ENCODE peak calls at places on chromosomes 16 and 17, in four cellular contexts. One of them, this sample, is unnamed.

GRCh38 chr17:72715906-72716572 is 376.4 kb downstream of the SLC39A11 start:
- DNase-seq in A549: peak; percentile 97
- DNase-seq in K562: no peak
- DNase-seq in HepG2: peak; percentile 94
- DNase-seq in this sample: no peak

GRCh38 chr17:31467502-31468256 is 76.2 kb downstream of the RAB11FIP4 start:
- DNase-seq in A549: no peak
- DNase-seq in K562: no peak
- DNase-seq in HepG2: peak; percentile 91
- DNase-seq in this sample: no peak

GRCh38 chr17:8532021-8532420 is 96.3 kb downstream of the NDEL1 start:
- DNase-seq in A549: peak; percentile 70
- DNase-seq in K562: peak; percentile 62
- DNase-seq in HepG2: peak; percentile 89
- DNase-seq in this sample: no peak

GRCh38 chr17:1977583-1978395 is 47.3 kb downstream of the RTN4RL1 start:
- DNase-seq in A549: no peak
- DNase-seq in K562: no peak
- DNase-seq in HepG2: no peak
- DNase-seq in this sample: peak; percentile 81

GRCh38 chr16:89573826-89574680 is 1.5 kb upstream of the CPNE7 start:
- DNase-seq in A549: no peak
- DNase-seq in K562: no peak
- DNase-seq in HepG2: no peak
- DNase-seq in this sample: no peak

GRCh38 chr16:11781773-11782172 is 15.3 kb downstream of the ZC3H7A start:
- DNase-seq in A549: no peak
- DNase-seq in K562: no peak
- DNase-seq in HepG2: no peak
- DNase-seq in this sample: no peak

GRCh38 chr17:32490101-32490482 is 3.3 kb downstream of the CDK5R1 start:
- DNase-seq in A549: no peak
- DNase-seq in K562: no peak
- DNase-seq in HepG2: no peak
- DNase-seq in this sample: no peak

GRCh38 chr17:58391302-58391984 is 25.9 kb downstream of the RNF43 start:
- DNase-seq in A549: peak; percentile 96
- DNase-seq in K562: peak; percentile 34
- DNase-seq in HepG2: peak; percentile 100
- DNase-seq in this sample: no peak

GRCh38 chr17:77141846-77142449 is 1.2 kb downstream of the SEC14L1 start:
- DNase-seq in A549: no peak
- DNase-seq in K562: no peak
- DNase-seq in HepG2: no peak
- DNase-seq in this sample: no peak

GRCh38 chr17:43945074-43945824 is 3.0 kb upstream of the PPY start:
- DNase-seq in A549: no peak
- DNase-seq in K562: no peak
- DNase-seq in HepG2: no peak
- DNase-seq in this sample: no peak

GRCh38 chr17:2965621-2966275 is 97.7 kb downstream of the OR1D5 start:
- DNase-seq in A549: peak; percentile 89
- DNase-seq in K562: no peak
- DNase-seq in HepG2: no peak
- DNase-seq in this sample: no peak

GRCh38 chr17:21573961-21574610 is 118.2 kb upstream of the KCNJ18 start:
- DNase-seq in A549: no peak
- DNase-seq in K562: no peak
- DNase-seq in HepG2: no peak
- DNase-seq in this sample: no peak

GRCh38 chr17:34979650-34980352 is 511 bp upstream of the LIG3 start:
- DNase-seq in A549: no peak
- DNase-seq in K562: no peak
- DNase-seq in HepG2: peak; percentile 15
- DNase-seq in this sample: no peak

GRCh38 chr16:29678691-29679267 is at the start of gene QPRT:
- DNase-seq in A549: peak; percentile 21
- DNase-seq in K562: peak; percentile 86
- DNase-seq in HepG2: peak; percentile 85
- DNase-seq in this sample: peak; percentile 84

GRCh38 chr17:4073983-4074830 is 68.6 kb downstream of the ZZEF1 start:
- DNase-seq in A549: no peak
- DNase-seq in K562: no peak
- DNase-seq in HepG2: no peak
- DNase-seq in this sample: no peak

GRCh38 chr16:4679156-4679853 is 14.1 kb upstream of the NUDT16L1 start:
- DNase-seq in A549: no peak
- DNase-seq in K562: no peak
- DNase-seq in HepG2: peak; percentile 18
- DNase-seq in this sample: no peak

GRCh38 chr16:85422374-85423185 is 190.5 kb upstream of the GSE1 start:
- DNase-seq in A549: peak; percentile 65
- DNase-seq in K562: peak; percentile 81
- DNase-seq in HepG2: peak; percentile 92
- DNase-seq in this sample: peak; percentile 64

GRCh38 chr17:29190039-29190438 is 9.8 kb upstream of the MYO18A start:
- DNase-seq in A549: no peak
- DNase-seq in K562: no peak
- DNase-seq in HepG2: no peak
- DNase-seq in this sample: no peak

GRCh38 chr16:59210955-59211541 is 476.9 kb upstream of the GOT2 start:
- DNase-seq in A549: peak; percentile 96
- DNase-seq in K562: no peak
- DNase-seq in HepG2: peak; percentile 92
- DNase-seq in this sample: peak; percentile 51

GRCh38 chr17:45019177-45019711 is 32.2 kb downstream of the DCAKD start:
- DNase-seq in A549: peak; percentile 45
- DNase-seq in K562: peak; percentile 86
- DNase-seq in HepG2: no peak
- DNase-seq in this sample: no peak

GRCh38 chr17:12318614-12319266 is 298.1 kb downstream of the MAP2K4 start:
- DNase-seq in A549: no peak
- DNase-seq in K562: no peak
- DNase-seq in HepG2: no peak
- DNase-seq in this sample: no peak

GRCh38 chr17:19753661-19754463 is 5.8 kb upstream of the ALDH3A1 start:
- DNase-seq in A549: peak; percentile 91
- DNase-seq in K562: no peak
- DNase-seq in HepG2: no peak
- DNase-seq in this sample: no peak

GRCh38 chr16:31092330-31092729 is 2.3 kb downstream of the VKORC1 start:
- DNase-seq in A549: no peak
- DNase-seq in K562: no peak
- DNase-seq in HepG2: no peak
- DNase-seq in this sample: no peak

GRCh38 chr17:27315322-27315721 is 21.4 kb downstream of the WSB1 start:
- DNase-seq in A549: no peak
- DNase-seq in K562: no peak
- DNase-seq in HepG2: no peak
- DNase-seq in this sample: no peak

GRCh38 chr17:37605813-37606505 is 3.3 kb downstream of the SYNRG start:
- DNase-seq in A549: no peak
- DNase-seq in K562: no peak
- DNase-seq in HepG2: no peak
- DNase-seq in this sample: no peak

GRCh38 chr17:78257810-78258322 is 26.4 kb downstream of the TMEM235 start:
- DNase-seq in A549: no peak
- DNase-seq in K562: peak; percentile 28
- DNase-seq in HepG2: no peak
- DNase-seq in this sample: no peak

GRCh38 chr16:4253394-4254150 is 11.7 kb upstream of the SRL start:
- DNase-seq in A549: peak; percentile 100
- DNase-seq in K562: peak; percentile 97
- DNase-seq in HepG2: peak; percentile 97
- DNase-seq in this sample: peak; percentile 98

GRCh38 chr17:59840329-59840907 is 52.3 kb downstream of the TUBD1 start:
- DNase-seq in A549: peak; percentile 73
- DNase-seq in K562: no peak
- DNase-seq in HepG2: no peak
- DNase-seq in this sample: no peak

GRCh38 chr16:14193316-14193871 is 122.3 kb downstream of the MRTFB start:
- DNase-seq in A549: no peak
- DNase-seq in K562: no peak
- DNase-seq in HepG2: no peak
- DNase-seq in this sample: no peak

GRCh38 chr16:25135239-25135878 is 23.8 kb downstream of the LCMT1 start:
- DNase-seq in A549: peak; percentile 64
- DNase-seq in K562: no peak
- DNase-seq in HepG2: peak; percentile 25
- DNase-seq in this sample: no peak

GRCh38 chr17:2018716-2019490 is 6.2 kb downstream of the RTN4RL1 start:
- DNase-seq in A549: no peak
- DNase-seq in K562: no peak
- DNase-seq in HepG2: no peak
- DNase-seq in this sample: no peak

GRCh38 chr16:52573365-52574104 is 26.6 kb upstream of the TOX3 start:
- DNase-seq in A549: peak; percentile 84
- DNase-seq in K562: no peak
- DNase-seq in HepG2: peak; percentile 95
- DNase-seq in this sample: no peak

GRCh38 chr17:70434536-70435490 is 265.5 kb downstream of the KCNJ2 start:
- DNase-seq in A549: no peak
- DNase-seq in K562: no peak
- DNase-seq in HepG2: no peak
- DNase-seq in this sample: no peak

GRCh38 chr17:80960037-80960796 is 31.4 kb upstream of the CHMP6 start:
- DNase-seq in A549: no peak
- DNase-seq in K562: no peak
- DNase-seq in HepG2: no peak
- DNase-seq in this sample: no peak
- TF ChIP-seq PHF8 in A549: no peak
- TF ChIP-seq PHF8 in K562: no peak
- TF ChIP-seq PHF8 in HepG2: no peak
- TF ChIP-seq PHF8 in this sample: no peak

GRCh38 chr16:2819179-2819938 is 2.3 kb downstream of the PRSS21 start:
- DNase-seq in A549: no peak
- DNase-seq in K562: no peak
- DNase-seq in HepG2: no peak
- DNase-seq in this sample: no peak

GRCh38 chr16:2822158-2822495 is 5.1 kb downstream of the PRSS21 start:
- DNase-seq in A549: no peak
- DNase-seq in K562: no peak
- DNase-seq in HepG2: no peak
- DNase-seq in this sample: no peak

GRCh38 chr16:2819939-2820835 is 3.1 kb downstream of the PRSS21 start:
- DNase-seq in A549: no peak
- DNase-seq in K562: no peak
- DNase-seq in HepG2: no peak
- DNase-seq in this sample: no peak

GRCh38 chr16:2820836-2821482 is 3.9 kb downstream of the PRSS21 start:
- DNase-seq in A549: no peak
- DNase-seq in K562: no peak
- DNase-seq in HepG2: no peak
- DNase-seq in this sample: no peak

DNA sequence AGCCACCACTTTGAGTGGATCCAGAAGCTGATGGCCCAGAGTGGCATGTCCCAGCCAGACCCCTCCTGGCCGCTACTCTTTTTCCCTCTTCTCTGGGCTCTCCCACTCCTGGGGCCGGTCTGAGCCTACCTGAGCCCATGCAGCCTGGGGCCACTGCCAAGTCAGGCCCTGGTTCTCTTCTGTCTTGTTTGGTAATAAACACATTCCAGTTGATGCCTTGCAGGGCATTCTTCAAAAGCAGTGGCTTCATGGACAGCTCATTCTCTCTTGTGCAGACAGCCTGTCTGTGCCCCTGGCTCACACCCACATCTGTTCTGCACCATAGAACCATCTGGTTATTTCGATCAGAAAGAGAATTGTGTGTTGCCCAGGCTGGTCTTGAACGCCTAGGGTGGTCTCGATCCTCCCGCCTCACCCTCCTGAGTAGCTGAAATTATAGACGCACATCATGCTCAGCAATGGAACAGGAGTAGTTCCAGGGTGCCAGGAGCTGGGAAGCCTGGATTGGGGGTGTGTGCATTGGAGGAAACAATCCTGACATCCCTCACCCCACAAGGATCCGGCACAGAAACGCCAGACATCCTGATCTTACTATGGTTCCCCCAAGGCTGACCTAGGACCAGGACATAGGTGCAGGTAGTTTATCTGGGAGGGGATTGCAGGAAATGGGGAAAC is 4.6 kb downstream of the PRSS21 start:
- DNase-seq in A549: no peak
- DNase-seq in K562: no peak
- DNase-seq in HepG2: no peak
- DNase-seq in this sample: no peak
- TF ChIP-seq PHF8 in A549: no peak
- TF ChIP-seq PHF8 in K562: no peak
- TF ChIP-seq PHF8 in HepG2: no peak
- TF ChIP-seq PHF8 in this sample: no peak

GRCh38 chr17:39677072-39677471 is 8.8 kb downstream of the PNMT start:
- DNase-seq in A549: no peak
- DNase-seq in K562: no peak
- DNase-seq in HepG2: no peak
- DNase-seq in this sample: no peak
- TF ChIP-seq PHF8 in A549: no peak
- TF ChIP-seq PHF8 in K562: no peak
- TF ChIP-seq PHF8 in HepG2: no peak
- TF ChIP-seq PHF8 in this sample: no peak

DNA sequence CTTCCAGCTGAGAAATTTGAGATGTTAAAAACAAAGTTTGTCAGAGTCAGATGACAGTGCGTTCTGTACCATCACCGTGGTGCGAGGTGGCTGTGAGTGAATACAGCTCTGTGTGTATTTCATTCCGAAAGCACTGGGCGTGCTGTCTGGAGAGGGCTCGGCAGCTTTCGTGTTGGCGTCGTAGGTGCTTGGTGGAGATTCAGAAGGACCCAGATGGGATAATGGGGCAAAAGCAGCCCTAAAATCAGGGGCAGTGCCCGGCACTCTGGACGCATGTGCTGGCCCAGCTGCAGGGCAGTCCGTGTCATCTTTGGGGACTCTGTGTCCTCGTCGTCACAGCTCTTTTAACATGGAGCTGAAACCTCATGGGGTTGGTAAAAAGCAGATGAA is 206.4 kb downstream of the RPTOR start:
- DNase-seq in A549: no peak
- DNase-seq in K562: no peak
- DNase-seq in HepG2: no peak
- DNase-seq in this sample: no peak
- TF ChIP-seq PHF8 in A549: no peak
- TF ChIP-seq PHF8 in K562: no peak
- TF ChIP-seq PHF8 in HepG2: no peak
- TF ChIP-seq PHF8 in this sample: no peak

This sample was measured in H1.